ENCODE peak calls at places on chromosomes 5 and 9, in six cellular contexts. R is pancreas, J is SJSA1, G is endothelial cell of umbilical vein, K is heart left ventricle, Q is body of pancreas. F is an unnamed sample. For H3K9me3 and H3K4me1, the result is how much of the 10 kb centered on the place peaks cover.

GRCh38 chr5:89556215-89557009 is 673.4 kb upstream of the MEF2C start:
- DNase-seq in R (no peak), J (peak), G (peak), K (no peak), Q (no peak), F (no peak)

GRCh38 chr9:3879731-3880493 is 354.1 kb upstream of the RFX3 start:
- DNase-seq in R (no peak), J (no peak), G (no peak), K (no peak), Q (peak), F (no peak)

GRCh38 chr5:113357696-113358476 is 76.9 kb downstream of the TSSK1B start:
- DNase-seq in R (no peak), J (no peak), G (peak), K (no peak), Q (no peak), F (no peak)

GRCh38 chr9:128034821-128035764 is 32.0 kb downstream of the NAIF1 start:
- DNase-seq in R (peak), J (peak), G (peak), K (peak), Q (peak), F (peak)

GRCh38 chr9:127561491-127562270 is 50.4 kb upstream of the STXBP1 start:
- DNase-seq in R (peak), J (peak), G (peak), K (peak), Q (peak), F (peak)

GRCh38 chr5:65886387-65886786 is 40.0 kb upstream of the ERBIN start:
- DNase-seq in R (no peak), J (no peak), G (no peak), K (no peak), Q (no peak), F (no peak)

GRCh38 chr5:50547303-50547702 is 106.2 kb upstream of the EMB start:
- DNase-seq in R (no peak), J (no peak), G (no peak), K (no peak), Q (no peak), F (no peak)

GRCh38 chr9:132201780-132202703 is 40.2 kb downstream of the NTNG2 start:
- DNase-seq in R (no peak), J (no peak), G (no peak), K (no peak), Q (peak), F (no peak)

GRCh38 chr9:110809038-110809595 is 140.5 kb downstream of the MUSK start:
- DNase-seq in R (no peak), J (no peak), G (no peak), K (no peak), Q (no peak), F (no peak)

GRCh38 chr9:108727580-108728056 is 128.2 kb downstream of the ACTL7B start:
- DNase-seq in R (no peak), J (no peak), G (no peak), K (peak), Q (no peak), F (no peak)

GRCh38 chr5:79488058-79488457 is 25.9 kb downstream of the HOMER1 start:
- DNase-seq in R (no peak), J (no peak), G (no peak), K (no peak), Q (no peak), F (no peak)

GRCh38 chr9:3708751-3709150 is 182.9 kb upstream of the RFX3 start:
- DNase-seq in R (no peak), J (no peak), G (peak), K (no peak), Q (peak), F (no peak)

GRCh38 chr9:111483862-111484563 is at the start of gene ECPAS:
- DNase-seq in R (peak), J (peak), G (peak), K (peak), Q (peak), F (peak)

GRCh38 chr9:27467486-27467885 is 56.6 kb upstream of the IFNK start:
- DNase-seq in R (no peak), J (no peak), G (no peak), K (no peak), Q (no peak), F (no peak)

GRCh38 chr9:81613002-81613750 is 76.2 kb downstream of the TLE1 start:
- DNase-seq in R (no peak), J (peak), G (peak), K (peak), Q (peak), F (peak)

GRCh38 chr5:112070022-112070421 is 313.0 kb upstream of the NREP start:
- DNase-seq in R (no peak), J (no peak), G (no peak), K (no peak), Q (no peak), F (no peak)

GRCh38 chr5:142327111-142327842 is 2.5 kb upstream of the SPRY4 start:
- DNase-seq in R (no peak), J (peak), G (no peak), K (no peak), Q (no peak), F (no peak)

GRCh38 chr9:98097836-98098235 is 21.2 kb downstream of the TRIM14 start:
- DNase-seq in R (peak), J (no peak), G (no peak), K (no peak), Q (no peak), F (no peak)

GRCh38 chr9:87816041-87816440 is 66.6 kb upstream of the SPATA31E1 start:
- DNase-seq in R (no peak), J (no peak), G (peak), K (no peak), Q (peak), F (no peak)

GRCh38 chr9:132283863-132284262 is 70.9 kb downstream of the SETX start:
- DNase-seq in R (no peak), J (no peak), G (no peak), K (no peak), Q (no peak), F (no peak)

GRCh38 chr5:2698581-2698980 is 52.9 kb downstream of the IRX2 start:
- DNase-seq in R (no peak), J (peak), G (no peak), K (no peak), Q (no peak), F (no peak)

GRCh38 chr5:2696156-2696807 is 55.2 kb downstream of the IRX2 start:
- DNase-seq in R (no peak), J (peak), G (no peak), K (no peak), Q (no peak), F (no peak)

GRCh38 chr5:2697446-2698200 is 53.9 kb downstream of the IRX2 start:
- DNase-seq in R (no peak), J (peak), G (no peak), K (no peak), Q (no peak), F (no peak)

GRCh38 chr5:2695200-2695891 is 56.1 kb downstream of the IRX2 start:
- DNase-seq in R (no peak), J (peak), G (no peak), K (no peak), Q (no peak), F (no peak)

GRCh38 chr5:2697041-2697440 is 54.4 kb downstream of the IRX2 start:
- DNase-seq in R (no peak), J (peak), G (no peak), K (no peak), Q (no peak), F (no peak)
- H3K9me3 ChIP-seq in R (under half), J (under half), G (under half), K (under half), Q (under half), F (under half)

DNA sequence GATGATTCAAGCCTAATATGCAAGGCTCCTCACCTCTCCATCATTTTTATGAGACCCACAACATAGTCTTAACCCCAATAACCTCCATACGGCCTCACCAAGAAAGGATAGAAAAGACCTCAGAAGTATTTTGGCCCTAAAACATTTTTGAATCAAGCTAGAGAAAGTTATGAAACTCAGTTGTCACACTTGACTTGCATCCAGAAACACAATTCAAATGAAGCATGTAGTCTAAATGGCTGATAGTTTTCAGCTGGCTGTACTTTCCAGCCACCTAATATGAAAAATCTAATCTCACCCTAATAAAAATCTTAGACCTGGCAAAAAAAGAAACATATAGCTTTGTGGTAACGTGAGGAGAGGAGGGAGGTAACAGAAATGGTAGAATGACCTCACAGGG is 116.0 kb downstream of the ARL15 start:
- DNase-seq in R (no peak), J (no peak), G (no peak), K (no peak), Q (no peak), F (no peak)
- H3K4me1 ChIP-seq in R (under half), J (under half), G (under half), K (under half), Q (under half), F (under half)

DNA sequence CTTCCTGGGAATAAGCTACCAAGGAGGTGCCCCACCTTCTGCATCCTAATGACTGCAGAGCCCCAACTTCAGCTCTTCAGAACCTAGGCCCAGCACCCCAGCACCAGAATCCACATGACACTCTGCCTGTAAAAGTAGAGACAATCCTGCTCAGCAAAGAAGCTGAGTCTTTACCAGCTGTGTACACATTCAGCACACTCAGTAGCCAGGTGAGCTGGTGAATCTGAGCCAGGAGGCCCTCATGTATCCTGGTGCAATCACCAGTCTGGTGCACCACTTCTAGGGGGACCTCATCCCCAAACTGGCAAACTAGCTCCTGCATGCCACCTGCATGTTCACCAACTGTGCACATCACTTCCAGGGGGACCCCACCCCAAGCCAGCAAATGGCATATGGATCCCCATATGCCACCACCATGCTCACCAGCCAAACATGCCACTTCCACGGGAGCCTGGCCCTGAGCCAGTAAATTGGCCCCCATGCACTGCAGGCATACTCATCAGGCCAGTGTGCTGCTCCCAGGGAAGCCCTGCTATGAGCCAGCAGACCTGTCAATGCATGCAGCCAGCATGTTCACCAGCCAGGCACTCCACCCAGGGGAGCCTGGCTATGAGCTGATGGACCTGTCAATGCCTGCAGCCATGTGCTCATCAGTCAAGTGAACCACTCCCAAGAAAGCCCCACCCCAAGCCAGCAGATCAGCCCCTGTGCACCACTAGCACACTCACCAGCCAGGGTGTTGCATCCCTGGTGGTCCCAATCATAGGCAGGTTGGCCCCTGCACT is 15.6 kb upstream of the BTNL9 start:
- DNase-seq in R (no peak), J (no peak), G (no peak), K (no peak), Q (no peak), F (no peak)
- H3K9me3 ChIP-seq in R (under half), J (under half), G (under half), K (under half), Q (under half), F (under half)

GRCh38 chr5:9545301-9545958 is 445 bp downstream of the SEMA5A start:
- DNase-seq in R (peak), J (no peak), G (no peak), K (peak), Q (peak), F (no peak)
- H3K4me1 ChIP-seq in R (under half), J (under half), G (under half), K (under half), Q (under half), F (under half)

F was measured in ovary.